ENCODE peak calls at places on chromosomes 16 and 17, in six cellular contexts. One of them, this sample, is unnamed.

GRCh38 chr17:41965694-41966375 is 760 bp upstream of the CNP start:
- DNase-seq in head of caudate nucleus: peak
- DNase-seq in brain microvascular endothelial cell: no peak
- DNase-seq in endothelial cell: peak
- DNase-seq in AG04450: no peak
- DNase-seq in effector CD4-positive, alpha-beta T cell: peak
- DNase-seq in this sample: peak

GRCh38 chr17:82188001-82188961 is 24.4 kb downstream of the CCDC57 start:
- DNase-seq in head of caudate nucleus: no peak
- DNase-seq in brain microvascular endothelial cell: no peak
- DNase-seq in endothelial cell: no peak
- DNase-seq in AG04450: no peak
- DNase-seq in effector CD4-positive, alpha-beta T cell: no peak
- DNase-seq in this sample: peak

GRCh38 chr17:76458580-76459490 is 5.9 kb upstream of the UBE2O start:
- DNase-seq in head of caudate nucleus: no peak
- DNase-seq in brain microvascular endothelial cell: peak
- DNase-seq in endothelial cell: peak
- DNase-seq in AG04450: no peak
- DNase-seq in effector CD4-positive, alpha-beta T cell: no peak
- DNase-seq in this sample: peak

GRCh38 chr17:61261001-61261587 is 138.5 kb upstream of the TBX2 start:
- DNase-seq in head of caudate nucleus: no peak
- DNase-seq in brain microvascular endothelial cell: no peak
- DNase-seq in endothelial cell: no peak
- DNase-seq in AG04450: no peak
- DNase-seq in effector CD4-positive, alpha-beta T cell: no peak
- DNase-seq in this sample: no peak

GRCh38 chr16:83899272-83899897 is 470 bp downstream of the MLYCD start:
- DNase-seq in head of caudate nucleus: peak
- DNase-seq in brain microvascular endothelial cell: peak
- DNase-seq in endothelial cell: peak
- DNase-seq in AG04450: peak
- DNase-seq in effector CD4-positive, alpha-beta T cell: peak
- DNase-seq in this sample: peak

GRCh38 chr17:33908363-33909064 is 346.6 kb upstream of the CCL2 start:
- DNase-seq in head of caudate nucleus: no peak
- DNase-seq in brain microvascular endothelial cell: no peak
- DNase-seq in endothelial cell: no peak
- DNase-seq in AG04450: no peak
- DNase-seq in effector CD4-positive, alpha-beta T cell: no peak
- DNase-seq in this sample: no peak

GRCh38 chr16:588639-588888 is 1.3 kb upstream of the RAB40C start:
- DNase-seq in head of caudate nucleus: peak
- DNase-seq in brain microvascular endothelial cell: peak
- DNase-seq in endothelial cell: peak
- DNase-seq in AG04450: peak
- DNase-seq in effector CD4-positive, alpha-beta T cell: peak
- DNase-seq in this sample: no peak

GRCh38 chr16:21104124-21104860 is 46.4 kb downstream of the DNAH3 start:
- DNase-seq in head of caudate nucleus: peak
- DNase-seq in brain microvascular endothelial cell: peak
- DNase-seq in endothelial cell: peak
- DNase-seq in AG04450: no peak
- DNase-seq in effector CD4-positive, alpha-beta T cell: no peak
- DNase-seq in this sample: no peak

GRCh38 chr16:68506331-68507053 is 32.6 kb upstream of the ZFP90 start:
- DNase-seq in head of caudate nucleus: peak
- DNase-seq in brain microvascular endothelial cell: peak
- DNase-seq in endothelial cell: no peak
- DNase-seq in AG04450: no peak
- DNase-seq in effector CD4-positive, alpha-beta T cell: no peak
- DNase-seq in this sample: no peak

GRCh38 chr16:76190480-76190879 is 86.7 kb upstream of the CNTNAP4 start:
- DNase-seq in head of caudate nucleus: no peak
- DNase-seq in brain microvascular endothelial cell: no peak
- DNase-seq in endothelial cell: no peak
- DNase-seq in AG04450: no peak
- DNase-seq in effector CD4-positive, alpha-beta T cell: no peak
- DNase-seq in this sample: no peak

GRCh38 chr16:57993452-57993851 is 7.0 kb downstream of the ZNF319 start:
- DNase-seq in head of caudate nucleus: no peak
- DNase-seq in brain microvascular endothelial cell: no peak
- DNase-seq in endothelial cell: no peak
- DNase-seq in AG04450: no peak
- DNase-seq in effector CD4-positive, alpha-beta T cell: no peak
- DNase-seq in this sample: no peak

GRCh38 chr16:6377956-6378355 is 954.7 kb upstream of the RBFOX1 start:
- DNase-seq in head of caudate nucleus: no peak
- DNase-seq in brain microvascular endothelial cell: no peak
- DNase-seq in endothelial cell: no peak
- DNase-seq in AG04450: no peak
- DNase-seq in effector CD4-positive, alpha-beta T cell: no peak
- DNase-seq in this sample: no peak

GRCh38 chr16:87635541-87636049 is 33.3 kb downstream of the JPH3 start:
- DNase-seq in head of caudate nucleus: peak
- DNase-seq in brain microvascular endothelial cell: peak
- DNase-seq in endothelial cell: peak
- DNase-seq in AG04450: no peak
- DNase-seq in effector CD4-positive, alpha-beta T cell: peak
- DNase-seq in this sample: peak

GRCh38 chr16:23434380-23434779 is 18.6 kb downstream of the COG7 start:
- DNase-seq in head of caudate nucleus: peak
- DNase-seq in brain microvascular endothelial cell: no peak
- DNase-seq in endothelial cell: peak
- DNase-seq in AG04450: peak
- DNase-seq in effector CD4-positive, alpha-beta T cell: no peak
- DNase-seq in this sample: no peak

GRCh38 chr16:87470332-87470731 is 22.5 kb downstream of the ZCCHC14 start:
- DNase-seq in head of caudate nucleus: no peak
- DNase-seq in brain microvascular endothelial cell: no peak
- DNase-seq in endothelial cell: no peak
- DNase-seq in AG04450: no peak
- DNase-seq in effector CD4-positive, alpha-beta T cell: no peak
- DNase-seq in this sample: no peak

GRCh38 chr16:9332574-9333148 is 241.2 kb downstream of the HAPSTR1 start:
- DNase-seq in head of caudate nucleus: no peak
- DNase-seq in brain microvascular endothelial cell: no peak
- DNase-seq in endothelial cell: no peak
- DNase-seq in AG04450: no peak
- DNase-seq in effector CD4-positive, alpha-beta T cell: no peak
- DNase-seq in this sample: no peak

GRCh38 chr17:77246110-77247047 is 105.6 kb downstream of the SEC14L1 start:
- DNase-seq in head of caudate nucleus: no peak
- DNase-seq in brain microvascular endothelial cell: no peak
- DNase-seq in endothelial cell: no peak
- DNase-seq in AG04450: no peak
- DNase-seq in effector CD4-positive, alpha-beta T cell: no peak
- DNase-seq in this sample: no peak

GRCh38 chr17:15109608-15110007 is 155.5 kb downstream of the PMP22 start:
- DNase-seq in head of caudate nucleus: no peak
- DNase-seq in brain microvascular endothelial cell: no peak
- DNase-seq in endothelial cell: no peak
- DNase-seq in AG04450: no peak
- DNase-seq in effector CD4-positive, alpha-beta T cell: no peak
- DNase-seq in this sample: no peak

GRCh38 chr17:61385869-61386245 is 13.8 kb upstream of the TBX2 start:
- DNase-seq in head of caudate nucleus: no peak
- DNase-seq in brain microvascular endothelial cell: no peak
- DNase-seq in endothelial cell: no peak
- DNase-seq in AG04450: no peak
- DNase-seq in effector CD4-positive, alpha-beta T cell: no peak
- DNase-seq in this sample: no peak

GRCh38 chr16:75097941-75098897 is 18.4 kb downstream of the LDHD start:
- DNase-seq in head of caudate nucleus: no peak
- DNase-seq in brain microvascular endothelial cell: no peak
- DNase-seq in endothelial cell: no peak
- DNase-seq in AG04450: no peak
- DNase-seq in effector CD4-positive, alpha-beta T cell: peak
- DNase-seq in this sample: no peak

GRCh38 chr17:32283745-32284207 is 18.1 kb downstream of the RHBDL3 start:
- DNase-seq in head of caudate nucleus: peak
- DNase-seq in brain microvascular endothelial cell: peak
- DNase-seq in endothelial cell: no peak
- DNase-seq in AG04450: no peak
- DNase-seq in effector CD4-positive, alpha-beta T cell: no peak
- DNase-seq in this sample: no peak

GRCh38 chr16:26365555-26365954 is 673.8 kb downstream of the HS3ST4 start:
- DNase-seq in head of caudate nucleus: peak
- DNase-seq in brain microvascular endothelial cell: no peak
- DNase-seq in endothelial cell: no peak
- DNase-seq in AG04450: no peak
- DNase-seq in effector CD4-positive, alpha-beta T cell: no peak
- DNase-seq in this sample: no peak

GRCh38 chr17:48717367-48718161 is 4.8 kb downstream of the PRAC1 start:
- DNase-seq in head of caudate nucleus: no peak
- DNase-seq in brain microvascular endothelial cell: no peak
- DNase-seq in endothelial cell: no peak
- DNase-seq in AG04450: no peak
- DNase-seq in effector CD4-positive, alpha-beta T cell: no peak
- DNase-seq in this sample: no peak

GRCh38 chr17:30117548-30118155 is 1.0 kb downstream of the NSRP1 start:
- DNase-seq in head of caudate nucleus: no peak
- DNase-seq in brain microvascular endothelial cell: no peak
- DNase-seq in endothelial cell: no peak
- DNase-seq in AG04450: no peak
- DNase-seq in effector CD4-positive, alpha-beta T cell: no peak
- DNase-seq in this sample: no peak

GRCh38 chr16:69620564-69620963 is 54.8 kb downstream of the NFAT5 start:
- DNase-seq in head of caudate nucleus: no peak
- DNase-seq in brain microvascular endothelial cell: no peak
- DNase-seq in endothelial cell: no peak
- DNase-seq in AG04450: no peak
- DNase-seq in effector CD4-positive, alpha-beta T cell: no peak
- DNase-seq in this sample: no peak

GRCh38 chr16:68072038-68072695 is 13.0 kb upstream of the NFATC3 start:
- DNase-seq in head of caudate nucleus: no peak
- DNase-seq in brain microvascular endothelial cell: peak
- DNase-seq in endothelial cell: no peak
- DNase-seq in AG04450: no peak
- DNase-seq in effector CD4-positive, alpha-beta T cell: no peak
- DNase-seq in this sample: no peak

GRCh38 chr16:12681653-12682052 is 122.0 kb downstream of the CPPED1 start:
- DNase-seq in head of caudate nucleus: no peak
- DNase-seq in brain microvascular endothelial cell: no peak
- DNase-seq in endothelial cell: no peak
- DNase-seq in AG04450: no peak
- DNase-seq in effector CD4-positive, alpha-beta T cell: no peak
- DNase-seq in this sample: no peak

GRCh38 chr16:69123894-69124293 is 8.5 kb downstream of the CHTF8 start:
- DNase-seq in head of caudate nucleus: peak
- DNase-seq in brain microvascular endothelial cell: peak
- DNase-seq in endothelial cell: peak
- DNase-seq in AG04450: peak
- DNase-seq in effector CD4-positive, alpha-beta T cell: peak
- DNase-seq in this sample: no peak

GRCh38 chr16:1890701-1891035 is 18.7 kb upstream of the MEIOB start:
- DNase-seq in head of caudate nucleus: peak
- DNase-seq in brain microvascular endothelial cell: no peak
- DNase-seq in endothelial cell: no peak
- DNase-seq in AG04450: no peak
- DNase-seq in effector CD4-positive, alpha-beta T cell: no peak
- DNase-seq in this sample: peak

GRCh38 chr17:1890758-1891450 is 61.1 kb downstream of the RPA1 start:
- DNase-seq in head of caudate nucleus: no peak
- DNase-seq in brain microvascular endothelial cell: no peak
- DNase-seq in endothelial cell: no peak
- DNase-seq in AG04450: no peak
- DNase-seq in effector CD4-positive, alpha-beta T cell: no peak
- DNase-seq in this sample: no peak

GRCh38 chr16:30740364-30741251 is 7.6 kb upstream of the PHKG2 start:
- DNase-seq in head of caudate nucleus: no peak
- DNase-seq in brain microvascular endothelial cell: peak
- DNase-seq in endothelial cell: no peak
- DNase-seq in AG04450: no peak
- DNase-seq in effector CD4-positive, alpha-beta T cell: no peak
- DNase-seq in this sample: peak

This sample was measured in Right ventricle myocardium superior.